ENCODE peak calls at places on chromosomes 16 and 17, in five cellular contexts. One of them, this sample, is unnamed.

GRCh38 chr17:55549140-55549539 is 37.9 kb upstream of the SMIM36 start:
- DNase-seq in adrenal gland: no peak
- DNase-seq in heart left ventricle: no peak
- DNase-seq in H54: no peak
- DNase-seq in tibial nerve: no peak
- DNase-seq in this sample: no peak

GRCh38 chr16:962901-963814 is 7.6 kb downstream of the LMF1 start:
- DNase-seq in adrenal gland: no peak
- DNase-seq in tibial nerve: no peak
- DNase-seq in heart left ventricle: no peak
- DNase-seq in H54: no peak
- DNase-seq in this sample: no peak

GRCh38 chr16:88897696-88898425 is 31.4 kb upstream of the PABPN1L start:
- DNase-seq in tibial nerve: no peak
- DNase-seq in H54: no peak
- DNase-seq in adrenal gland: no peak
- DNase-seq in heart left ventricle: no peak
- DNase-seq in this sample: no peak

GRCh38 chr16:18958621-18959578 is 24.8 kb upstream of the TMC7 start:
- DNase-seq in adrenal gland: no peak
- DNase-seq in H54: no peak
- DNase-seq in heart left ventricle: no peak
- DNase-seq in tibial nerve: no peak
- DNase-seq in this sample: no peak

GRCh38 chr17:19003966-19004600 is 481 bp downstream of the FAM83G start:
- DNase-seq in H54: peak
- DNase-seq in adrenal gland: no peak
- DNase-seq in heart left ventricle: no peak
- DNase-seq in tibial nerve: no peak
- DNase-seq in this sample: peak

GRCh38 chr17:82065193-82065637 is 389 bp downstream of the DUS1L start:
- DNase-seq in tibial nerve: no peak
- DNase-seq in adrenal gland: no peak
- DNase-seq in heart left ventricle: no peak
- DNase-seq in H54: peak
- DNase-seq in this sample: no peak

GRCh38 chr16:5836979-5837670 is 739.5 kb upstream of the EEF2KMT start:
- DNase-seq in adrenal gland: no peak
- DNase-seq in heart left ventricle: no peak
- DNase-seq in H54: no peak
- DNase-seq in tibial nerve: no peak
- DNase-seq in this sample: no peak

GRCh38 chr17:63701477-63702222 is 1.7 kb upstream of the LIMD2 start:
- DNase-seq in tibial nerve: no peak
- DNase-seq in heart left ventricle: no peak
- DNase-seq in H54: no peak
- DNase-seq in adrenal gland: peak
- DNase-seq in this sample: peak

GRCh38 chr16:87332150-87332549 is 15.0 kb upstream of the C16orf95 start:
- DNase-seq in heart left ventricle: no peak
- DNase-seq in H54: no peak
- DNase-seq in tibial nerve: no peak
- DNase-seq in adrenal gland: peak
- DNase-seq in this sample: no peak

GRCh38 chr16:11262915-11263314 is 6.2 kb downstream of the TNP2 start:
- DNase-seq in H54: no peak
- DNase-seq in adrenal gland: no peak
- DNase-seq in tibial nerve: no peak
- DNase-seq in heart left ventricle: no peak
- DNase-seq in this sample: peak

GRCh38 chr16:13143551-13143950 is 242.2 kb downstream of the SHISA9 start:
- DNase-seq in tibial nerve: no peak
- DNase-seq in heart left ventricle: no peak
- DNase-seq in adrenal gland: no peak
- DNase-seq in H54: no peak
- DNase-seq in this sample: no peak

GRCh38 chr16:69412287-69412686 is 12.1 kb upstream of the CYB5B start:
- DNase-seq in H54: no peak
- DNase-seq in tibial nerve: no peak
- DNase-seq in heart left ventricle: no peak
- DNase-seq in adrenal gland: peak
- DNase-seq in this sample: no peak

GRCh38 chr17:32566303-32566702 is 79.5 kb downstream of the CDK5R1 start:
- DNase-seq in tibial nerve: no peak
- DNase-seq in adrenal gland: no peak
- DNase-seq in H54: no peak
- DNase-seq in heart left ventricle: no peak
- DNase-seq in this sample: no peak

GRCh38 chr17:80901319-80901718 is 90.3 kb upstream of the CHMP6 start:
- DNase-seq in adrenal gland: no peak
- DNase-seq in tibial nerve: no peak
- DNase-seq in H54: no peak
- DNase-seq in heart left ventricle: no peak
- DNase-seq in this sample: no peak

GRCh38 chr16:23342083-23342640 is 40.1 kb downstream of the SCNN1B start:
- DNase-seq in tibial nerve: no peak
- DNase-seq in H54: no peak
- DNase-seq in adrenal gland: no peak
- DNase-seq in heart left ventricle: no peak
- DNase-seq in this sample: no peak

GRCh38 chr17:74595037-74595436 is 3.0 kb upstream of the CD300LD start:
- DNase-seq in H54: no peak
- DNase-seq in heart left ventricle: no peak
- DNase-seq in adrenal gland: no peak
- DNase-seq in tibial nerve: no peak
- DNase-seq in this sample: no peak

GRCh38 chr16:29021471-29021870 is 36.6 kb downstream of the LAT start:
- DNase-seq in H54: no peak
- DNase-seq in tibial nerve: no peak
- DNase-seq in adrenal gland: no peak
- DNase-seq in heart left ventricle: no peak
- DNase-seq in this sample: no peak

GRCh38 chr16:85781685-85782370 is 17.5 kb downstream of the EMC8 start:
- DNase-seq in H54: no peak
- DNase-seq in heart left ventricle: peak
- DNase-seq in adrenal gland: peak
- DNase-seq in tibial nerve: no peak
- DNase-seq in this sample: peak

GRCh38 chr17:18857864-18858566 is at the start of gene PRPSAP2:
- DNase-seq in heart left ventricle: peak
- DNase-seq in adrenal gland: peak
- DNase-seq in H54: peak
- DNase-seq in tibial nerve: peak
- DNase-seq in this sample: peak

GRCh38 chr16:31032736-31033708 is at the start of gene STX4:
- DNase-seq in H54: peak
- DNase-seq in adrenal gland: peak
- DNase-seq in tibial nerve: peak
- DNase-seq in heart left ventricle: peak
- DNase-seq in this sample: peak
- TF ChIP-seq POLR2A in H54: peak
- TF ChIP-seq POLR2A in adrenal gland: peak
- TF ChIP-seq POLR2A in tibial nerve: peak
- TF ChIP-seq POLR2A in heart left ventricle: no peak
- TF ChIP-seq POLR2A in this sample: no peak

GRCh38 chr17:21272881-21273839 is 11.4 kb upstream of the MAP2K3 start:
- DNase-seq in heart left ventricle: no peak
- DNase-seq in tibial nerve: no peak
- DNase-seq in adrenal gland: no peak
- DNase-seq in H54: no peak
- DNase-seq in this sample: peak

GRCh38 chr17:21277332-21277731 is 7.2 kb upstream of the MAP2K3 start:
- DNase-seq in H54: no peak
- DNase-seq in heart left ventricle: no peak
- DNase-seq in adrenal gland: no peak
- DNase-seq in tibial nerve: no peak
- DNase-seq in this sample: no peak

GRCh38 chr17:21278304-21279197 is 6.0 kb upstream of the MAP2K3 start:
- DNase-seq in adrenal gland: no peak
- DNase-seq in tibial nerve: no peak
- DNase-seq in H54: no peak
- DNase-seq in heart left ventricle: no peak
- DNase-seq in this sample: peak

GRCh38 chr17:21275047-21275578 is 9.4 kb upstream of the MAP2K3 start:
- DNase-seq in adrenal gland: peak
- DNase-seq in heart left ventricle: peak
- DNase-seq in tibial nerve: no peak
- DNase-seq in H54: no peak
- DNase-seq in this sample: no peak

DNA sequence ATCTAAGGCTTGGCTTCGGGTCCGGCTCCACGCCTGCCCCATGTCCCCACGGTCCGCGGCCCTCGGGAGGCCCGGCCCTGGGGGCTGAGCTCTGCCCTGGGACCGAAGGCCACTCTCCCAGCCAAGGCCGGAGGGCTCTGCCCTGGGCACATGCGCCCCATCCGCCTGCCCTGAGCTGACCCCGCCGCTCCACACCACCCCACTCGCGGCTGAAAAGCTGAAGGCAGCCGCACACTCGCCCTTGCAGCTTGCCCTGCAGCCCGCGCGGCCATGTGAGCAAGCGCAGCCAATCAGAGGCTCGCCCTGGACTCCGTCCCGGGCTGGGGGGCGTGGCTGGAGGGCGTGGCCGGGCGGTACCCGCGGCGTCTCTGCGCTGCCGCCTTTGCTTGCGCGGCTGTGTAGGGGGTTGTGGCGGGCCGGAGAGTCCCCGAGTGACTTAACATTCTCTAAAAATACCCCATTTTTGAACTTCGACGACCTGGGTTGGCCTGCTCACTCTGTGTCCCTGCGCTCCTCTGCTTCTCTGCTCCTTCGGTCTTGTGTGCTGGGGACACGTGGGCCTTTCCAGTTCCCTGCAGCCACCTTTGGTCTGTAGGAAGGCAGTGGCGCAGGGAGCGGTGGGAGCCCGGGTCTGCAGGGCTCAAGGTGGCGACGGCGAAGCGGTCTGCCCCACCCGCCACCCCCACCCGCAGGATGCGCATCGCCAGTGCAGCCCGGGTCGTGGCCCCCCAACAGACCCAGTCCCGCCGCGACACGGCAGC is 8.8 kb upstream of the MAP2K3 start:
- DNase-seq in heart left ventricle: peak
- DNase-seq in tibial nerve: peak
- DNase-seq in H54: peak
- DNase-seq in adrenal gland: peak
- DNase-seq in this sample: peak
- TF ChIP-seq POLR2A in heart left ventricle: no peak
- TF ChIP-seq POLR2A in tibial nerve: peak
- TF ChIP-seq POLR2A in H54: peak
- TF ChIP-seq POLR2A in adrenal gland: peak
- TF ChIP-seq POLR2A in this sample: no peak

GRCh38 chr17:43546317-43547188 is at the start of gene ETV4:
- DNase-seq in heart left ventricle: peak
- DNase-seq in H54: peak
- DNase-seq in tibial nerve: peak
- DNase-seq in adrenal gland: peak
- DNase-seq in this sample: peak
- TF ChIP-seq POLR2A in heart left ventricle: no peak
- TF ChIP-seq POLR2A in H54: no peak
- TF ChIP-seq POLR2A in tibial nerve: no peak
- TF ChIP-seq POLR2A in adrenal gland: no peak
- TF ChIP-seq POLR2A in this sample: no peak

DNA sequence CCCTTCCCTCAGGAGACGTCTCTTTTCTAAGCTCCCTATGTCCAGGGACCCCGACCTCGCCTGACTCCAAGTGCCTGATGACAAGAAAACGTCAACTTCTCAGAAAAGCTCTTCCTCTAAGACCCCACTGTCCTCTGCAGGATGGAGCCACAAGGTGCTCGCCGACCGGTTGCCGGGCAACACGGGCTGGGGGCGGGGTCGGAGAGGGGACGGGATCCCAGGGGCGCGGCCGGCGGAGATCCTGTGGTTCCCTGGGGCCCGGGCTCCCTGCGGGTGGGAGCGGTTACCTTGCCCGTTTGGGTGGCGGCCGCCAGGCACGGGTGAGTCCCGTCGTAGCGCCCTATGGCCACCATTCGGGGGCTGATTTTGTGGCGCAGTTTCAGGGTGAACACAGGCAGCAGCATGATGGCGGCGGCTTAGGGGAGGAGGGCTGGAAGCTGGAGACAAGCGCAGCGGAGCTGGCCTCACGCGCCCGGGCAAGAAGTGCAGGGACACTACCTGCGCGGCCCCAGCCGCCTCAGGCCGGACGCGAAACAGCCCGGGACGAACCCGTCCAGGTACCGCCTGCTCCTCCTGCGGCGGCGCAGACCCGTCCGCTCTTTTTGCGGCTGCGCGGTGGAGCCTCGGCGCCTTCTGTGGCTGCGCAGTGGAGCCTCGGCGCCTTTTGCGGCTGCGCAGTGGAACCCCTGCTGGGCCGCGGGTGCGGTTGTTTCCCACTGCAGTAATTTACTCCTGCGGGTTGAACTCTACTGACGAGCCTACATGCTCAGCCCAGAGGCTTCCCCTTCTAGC is at the start of gene BBS2:
- DNase-seq in adrenal gland: peak
- DNase-seq in H54: peak
- DNase-seq in tibial nerve: peak
- DNase-seq in heart left ventricle: peak
- DNase-seq in this sample: peak
- TF ChIP-seq POLR2A in adrenal gland: peak
- TF ChIP-seq POLR2A in H54: peak
- TF ChIP-seq POLR2A in tibial nerve: peak
- TF ChIP-seq POLR2A in heart left ventricle: no peak
- TF ChIP-seq POLR2A in this sample: no peak